ENCODE peak calls at places on chromosomes 12 and 14, in six cellular contexts. P is cardiac muscle cell, F is nephron progenitor cell, X is fibroblast of the aortic adventitia, G is B cell, K is left lung. A is an unnamed sample.

GRCh38 chr14:93643127-93643526 is 145.2 kb downstream of the PRIMA1 start:
- DNase-seq in F (no peak), X (no peak), P (no peak), K (no peak), G (no peak), A (no peak)

GRCh38 chr14:39246618-39247017 is 12.9 kb downstream of the MIA2 start:
- DNase-seq in F (no peak), P (no peak), K (no peak), X (no peak), G (no peak), A (no peak)

GRCh38 chr12:111636209-111636928 is 37.3 kb upstream of the ATXN2 start:
- DNase-seq in X (peak), G (no peak), P (peak), K (no peak), F (peak), A (no peak)

GRCh38 chr12:46472893-46473633 is 100.5 kb upstream of the SLC38A2 start:
- DNase-seq in P (peak), G (no peak), F (no peak), K (no peak), X (peak), A (no peak)

GRCh38 chr12:47767197-47767724 is 5.8 kb upstream of the SLC48A1 start:
- DNase-seq in F (peak), P (peak), G (peak), K (no peak), X (peak), A (peak)

GRCh38 chr14:60777856-60778578 is 43.5 kb downstream of the MNAT1 start:
- DNase-seq in K (no peak), G (no peak), F (no peak), X (peak), P (no peak), A (no peak)

GRCh38 chr14:87643005-87643404 is 350.0 kb downstream of the GALC start:
- DNase-seq in F (no peak), P (peak), X (peak), K (no peak), G (no peak), A (no peak)

GRCh38 chr12:91179315-91179714 is 3.3 kb downstream of the DCN start:
- DNase-seq in K (no peak), X (peak), P (no peak), F (no peak), G (no peak), A (no peak)

GRCh38 chr14:32588448-32589320 is 259.6 kb downstream of the AKAP6 start:
- DNase-seq in G (no peak), F (peak), K (no peak), X (peak), P (peak), A (peak)

GRCh38 chr14:68148276-68148675 is 328.7 kb downstream of the RAD51B start:
- DNase-seq in P (no peak), F (no peak), X (peak), G (no peak), K (no peak), A (no peak)

GRCh38 chr12:24791622-24792021 is 157.3 kb downstream of the BCAT1 start:
- DNase-seq in X (no peak), P (no peak), K (no peak), G (no peak), F (no peak), A (no peak)

GRCh38 chr14:37063467-37064240 is 108.8 kb downstream of the SLC25A21 start:
- DNase-seq in P (no peak), G (no peak), X (no peak), K (no peak), F (peak), A (no peak)

GRCh38 chr12:96140110-96140509 is 54.1 kb upstream of the ELK3 start:
- DNase-seq in K (no peak), P (no peak), X (peak), G (no peak), F (no peak), A (no peak)

GRCh38 chr12:131753757-131754156 is 42.9 kb downstream of the SFSWAP start:
- DNase-seq in P (no peak), X (no peak), G (no peak), F (no peak), K (no peak), A (no peak)

GRCh38 chr14:80003138-80003537 is 208.2 kb downstream of the DIO2 start:
- DNase-seq in P (no peak), K (no peak), X (no peak), G (no peak), F (no peak), A (no peak)

GRCh38 chr14:102774391-102775153 is 2.7 kb upstream of the TRAF3 start:
- DNase-seq in F (peak), G (peak), K (no peak), P (peak), X (peak), A (peak)

GRCh38 chr14:101549154-101549553 is 12.1 kb upstream of the DIO3 start:
- DNase-seq in X (no peak), K (peak), G (no peak), P (no peak), F (no peak), A (no peak)

GRCh38 chr12:113854385-113855136 is 111.6 kb downstream of the RBM19 start:
- DNase-seq in K (no peak), G (no peak), P (no peak), X (no peak), F (no peak), A (no peak)

GRCh38 chr12:74586251-74586650 is 48.6 kb downstream of the ATXN7L3B start:
- DNase-seq in X (no peak), F (no peak), G (no peak), P (no peak), K (no peak), A (no peak)

GRCh38 chr14:51006781-51007211 is 62.5 kb upstream of the PYGL start:
- DNase-seq in K (no peak), P (no peak), X (peak), F (no peak), G (no peak), A (no peak)

GRCh38 chr14:101820283-101820798 is 58.8 kb downstream of the PPP2R5C start:
- DNase-seq in K (no peak), F (no peak), G (no peak), X (no peak), P (no peak), A (no peak)

GRCh38 chr12:52836042-52836466 is 1.9 kb upstream of the KRT79 start:
- DNase-seq in K (no peak), F (no peak), G (no peak), X (peak), P (no peak), A (no peak)

GRCh38 chr14:77872971-77873370 is 73.1 kb downstream of the ADCK1 start:
- DNase-seq in K (no peak), P (no peak), X (no peak), G (no peak), F (no peak), A (no peak)
- TF ChIP-seq CTCF in K (no peak), P (no peak), X (no peak), G (no peak), F (no peak), A (no peak)

GRCh38 chr14:56210570-56210969 is 92.4 kb downstream of the PELI2 start:
- DNase-seq in X (no peak), F (no peak), P (no peak), G (no peak), K (no peak), A (no peak)
- TF ChIP-seq CTCF in X (no peak), F (no peak), P (no peak), G (no peak), K (no peak), A (no peak)

GRCh38 chr14:30610719-30611388 is 11.3 kb upstream of the SCFD1 start:
- DNase-seq in P (peak), X (peak), F (no peak), G (no peak), K (no peak), A (no peak)
- TF ChIP-seq CTCF in P (peak), X (peak), F (no peak), G (no peak), K (no peak), A (peak)

DNA sequence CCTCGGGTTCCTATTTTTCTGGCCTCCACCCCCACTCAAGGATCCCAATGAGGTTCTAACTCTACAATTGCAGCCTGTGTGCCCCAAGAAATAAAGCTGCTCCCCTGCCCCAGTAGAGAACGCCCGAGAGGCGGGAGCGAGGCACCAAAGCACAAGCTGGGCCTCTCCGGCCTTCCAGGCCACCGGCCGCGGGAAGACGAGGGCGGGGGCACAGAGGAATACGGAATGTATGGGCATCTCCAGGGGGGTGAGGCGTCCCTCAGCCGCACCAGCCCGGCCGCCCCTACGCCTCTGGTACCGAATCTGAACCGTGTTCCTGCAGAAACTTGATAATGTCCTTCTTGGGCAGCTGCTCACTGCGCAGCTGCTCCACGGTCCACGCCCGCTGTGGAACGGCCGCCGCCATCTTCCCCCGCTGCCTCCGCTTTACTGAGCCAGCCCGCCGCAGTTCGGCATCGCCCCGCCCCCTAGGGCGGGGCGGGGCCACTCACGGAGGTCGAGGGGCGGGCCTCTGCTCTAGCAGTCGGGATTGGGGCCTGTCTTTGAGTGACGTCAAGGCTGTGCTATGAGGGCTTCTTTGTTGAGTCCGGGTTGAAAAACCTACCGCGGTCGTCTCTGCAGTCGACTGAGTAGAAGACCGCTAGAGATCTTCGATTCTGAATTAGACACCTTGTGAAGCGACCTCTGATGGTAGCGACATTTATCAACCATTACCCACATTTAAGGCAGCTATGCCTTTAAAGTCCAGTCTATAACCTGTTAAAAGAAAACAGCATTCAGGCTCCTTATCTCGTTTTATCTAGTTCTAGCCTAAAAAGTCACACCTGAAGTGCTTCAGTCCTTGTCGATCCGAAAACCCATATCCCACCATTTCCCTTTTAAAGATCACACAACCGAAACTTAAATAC is at the start of gene FKBP3:
- DNase-seq in F (peak), K (peak), G (peak), P (peak), X (peak), A (peak)
- TF ChIP-seq CTCF in F (no peak), K (no peak), G (no peak), P (peak), X (peak), A (peak)